ENCODE peak calls at places on chromosome 11, in nine cellular contexts. G is CD8-positive, alpha-beta memory T cell; F is HAP-1; N is coronary artery; Y is foreskin fibroblast; L is GDM1; O is mesothelial cell of epicardium; A is activated T-helper 1 cell treated with anti-CD3 and anti-CD28 coated beads, Interleukin-12 subunit alpha, Interleukin-12 subunit beta, Interleukin-2, Interleukin-4 antibody, amounts not matched to agents 30 ng/mL and 10 ng/mL and 1 ng/mL, durations not matched to agents 14 hours and 24 hours and 36 hours; J is KBM-7. D is an unnamed sample.

GRCh38 chr11:3989251-3989650 is 105.3 kb upstream of the RRM1 start:
- DNase-seq in G (no peak), F (no peak), N (no peak), Y (no peak), L (no peak), O (no peak), A (no peak), J (no peak), D (peak; percentile 11)

GRCh38 chr11:72239296-72239848 is 4.6 kb downstream of the PHOX2A start:
- DNase-seq in G (no peak), F (peak; percentile 77), N (no peak), Y (peak; percentile 71), L (no peak), O (no peak), A (no peak), J (no peak), D (no peak)

GRCh38 chr11:80155412-80156017 is 714.7 kb upstream of the TENM4 start:
- DNase-seq in G (no peak), F (peak; percentile 41), N (no peak), Y (peak; percentile 50), L (no peak), O (no peak), A (no peak), J (peak; percentile 52), D (no peak)

GRCh38 chr11:79400717-79401330 is 40.0 kb downstream of the TENM4 start:
- DNase-seq in G (no peak), F (peak; percentile 68), N (no peak), Y (peak; percentile 75), L (no peak), O (no peak), A (no peak), J (peak; percentile 33), D (no peak)

GRCh38 chr11:119028346-119029068 is 2.2 kb downstream of the SLC37A4 start:
- DNase-seq in G (no peak), F (no peak), N (no peak), Y (no peak), L (no peak), O (no peak), A (no peak), J (no peak), D (no peak)

GRCh38 chr11:34356918-34357645 is 728 bp downstream of the ABTB2 start:
- DNase-seq in G (peak; percentile 35), F (peak; percentile 65), N (peak; percentile 83), Y (peak; percentile 79), L (no peak), O (peak; percentile 33), A (peak; percentile 44), J (peak; percentile 59), D (peak; percentile 54)

GRCh38 chr11:86758171-86758570 is 42.2 kb upstream of the PRSS23 start:
- DNase-seq in G (no peak), F (no peak), N (no peak), Y (no peak), L (no peak), O (no peak), A (no peak), J (no peak), D (no peak)

GRCh38 chr11:62547691-62548281 is 1.2 kb upstream of the AHNAK start:
- DNase-seq in G (no peak), F (no peak), N (no peak), Y (peak; percentile 36), L (no peak), O (no peak), A (no peak), J (no peak), D (no peak)

D was measured in substantia nigra.